ENCODE peak calls at places on chromosomes 2 and 18, in seven cellular contexts. J is HepG2, P is HCT116, G is SK-N-SH, B is K562, S is H1, A is GM12878. Q is an unnamed sample.

GRCh38 chr2:217085543-217085942 is 225.7 kb upstream of the TNP1 start:
- DNase-seq in G (no peak), J (no peak), A (no peak), P (no peak), B (no peak), S (no peak), Q (no peak)

GRCh38 chr2:143081616-143082015 is 47.6 kb upstream of the ARHGAP15 start:
- DNase-seq in J (no peak), A (no peak), S (no peak), B (no peak), P (no peak), G (no peak), Q (no peak)

GRCh38 chr18:23588836-23589560 is 2.7 kb upstream of the NPC1 start:
- DNase-seq in G (no peak), S (no peak), A (no peak), J (peak), B (no peak), P (no peak), Q (no peak)

GRCh38 chr2:128468186-128468585 is 149.5 kb upstream of the HS6ST1 start:
- DNase-seq in B (no peak), S (no peak), G (no peak), A (no peak), P (no peak), J (no peak), Q (no peak)

GRCh38 chr2:179613299-179613651 is 248.1 kb downstream of the ZNF385B start:
- DNase-seq in G (no peak), J (no peak), A (no peak), B (no peak), S (no peak), P (no peak), Q (no peak)

GRCh38 chr18:48967545-48967944 is 16.8 kb upstream of the SMAD7 start:
- DNase-seq in G (no peak), J (no peak), B (no peak), A (no peak), P (no peak), S (no peak), Q (no peak)

GRCh38 chr2:55112229-55113016 is 62.2 kb upstream of the RTN4 start:
- DNase-seq in P (no peak), A (no peak), G (no peak), B (peak), S (no peak), J (peak), Q (no peak)

GRCh38 chr2:11446733-11447248 is 19.2 kb downstream of the E2F6 start:
- DNase-seq in B (peak), G (peak), P (peak), A (no peak), J (peak), S (peak), Q (peak)

GRCh38 chr2:240479111-240479501 is 43.6 kb downstream of the GPC1 start:
- DNase-seq in B (no peak), S (no peak), J (no peak), A (no peak), P (no peak), G (peak), Q (no peak)

GRCh38 chr2:206253125-206253787 is 21.2 kb upstream of the ZDBF2 start:
- DNase-seq in A (no peak), B (no peak), S (no peak), G (no peak), J (no peak), P (no peak), Q (no peak)

GRCh38 chr2:236705295-236706114 is 135.9 kb downstream of the ACKR3 start:
- DNase-seq in J (no peak), B (no peak), A (no peak), S (no peak), P (no peak), G (no peak), Q (no peak)

GRCh38 chr2:56130463-56131070 is 53.2 kb upstream of the CCDC85A start:
- DNase-seq in J (no peak), G (peak), S (no peak), A (no peak), B (peak), P (peak), Q (peak)

GRCh38 chr18:68150976-68151375 is 563.9 kb downstream of the TMX3 start:
- DNase-seq in J (no peak), A (no peak), P (no peak), G (no peak), S (no peak), B (no peak), Q (no peak)

GRCh38 chr18:70578480-70578879 is 289.6 kb downstream of the SOCS6 start:
- DNase-seq in G (no peak), S (peak), B (no peak), J (peak), P (no peak), A (no peak), Q (no peak)

GRCh38 chr2:69588403-69588802 is 55.1 kb downstream of the AAK1 start:
- DNase-seq in S (no peak), J (no peak), A (no peak), G (no peak), B (no peak), P (no peak), Q (no peak)

GRCh38 chr18:76923485-76924085 is 101.2 kb downstream of the ZNF236 start:
- DNase-seq in A (no peak), S (peak), B (peak), J (peak), G (peak), P (peak), Q (peak)

GRCh38 chr2:197838036-197838435 is 33.6 kb downstream of the PLCL1 start:
- DNase-seq in P (no peak), G (no peak), J (no peak), B (no peak), A (peak), S (no peak), Q (no peak)

GRCh38 chr2:160157861-160158813 is 41.9 kb downstream of the ITGB6 start:
- DNase-seq in S (no peak), J (no peak), G (peak), P (no peak), A (no peak), B (no peak), Q (peak)

GRCh38 chr2:160156665-160157064 is 43.4 kb downstream of the ITGB6 start:
- DNase-seq in P (no peak), S (no peak), G (no peak), B (no peak), J (no peak), A (no peak), Q (no peak)

DNA sequence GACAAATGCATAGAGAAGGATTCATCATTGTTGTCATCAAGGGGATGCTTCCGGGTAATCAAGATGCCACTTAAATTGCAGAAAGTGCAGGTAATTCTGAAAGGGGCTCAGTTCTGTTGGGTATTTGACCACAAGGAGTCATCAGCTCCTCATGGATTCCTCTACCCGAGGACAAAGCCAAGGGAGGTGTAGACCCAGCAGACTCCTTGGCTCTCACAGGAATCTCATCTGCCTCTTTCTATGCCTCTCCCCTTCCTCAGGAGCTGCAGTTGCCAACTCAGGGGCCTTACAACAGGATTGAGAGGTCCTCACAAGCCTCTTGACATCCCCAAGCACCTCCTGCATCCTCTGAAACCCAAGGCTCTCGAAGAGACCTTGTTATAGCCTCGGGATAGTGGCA is 44.0 kb downstream of the ITGB6 start:
- DNase-seq in G (no peak), B (no peak), J (no peak), P (no peak), A (no peak), S (no peak), Q (no peak)
- TF ChIP-seq JUND in G (no peak), B (no peak), J (no peak), P (no peak), A (no peak), S (no peak), Q (no peak)

GRCh38 chr2:176769499-176770350 is 442.9 kb upstream of the HNRNPA3 start:
- DNase-seq in B (no peak), A (no peak), J (no peak), S (no peak), G (no peak), P (no peak), Q (no peak)
- TF ChIP-seq JUND in B (no peak), A (no peak), J (no peak), S (no peak), G (no peak), P (no peak), Q (no peak)

GRCh38 chr18:31648458-31648857 is 35.9 kb downstream of the B4GALT6 start:
- DNase-seq in P (no peak), S (no peak), J (no peak), B (no peak), G (no peak), A (no peak), Q (no peak)

GRCh38 chr18:31649449-31649848 is 34.9 kb downstream of the B4GALT6 start:
- DNase-seq in S (no peak), P (no peak), B (no peak), A (no peak), G (no peak), J (no peak), Q (no peak)

GRCh38 chr18:31649894-31650719 is 34.3 kb downstream of the B4GALT6 start:
- DNase-seq in G (no peak), P (no peak), J (no peak), S (no peak), A (no peak), B (no peak), Q (no peak)

GRCh38 chr18:31647354-31647753 is 37.0 kb downstream of the B4GALT6 start:
- DNase-seq in S (no peak), G (no peak), B (no peak), J (peak), A (no peak), P (no peak), Q (no peak)

DNA sequence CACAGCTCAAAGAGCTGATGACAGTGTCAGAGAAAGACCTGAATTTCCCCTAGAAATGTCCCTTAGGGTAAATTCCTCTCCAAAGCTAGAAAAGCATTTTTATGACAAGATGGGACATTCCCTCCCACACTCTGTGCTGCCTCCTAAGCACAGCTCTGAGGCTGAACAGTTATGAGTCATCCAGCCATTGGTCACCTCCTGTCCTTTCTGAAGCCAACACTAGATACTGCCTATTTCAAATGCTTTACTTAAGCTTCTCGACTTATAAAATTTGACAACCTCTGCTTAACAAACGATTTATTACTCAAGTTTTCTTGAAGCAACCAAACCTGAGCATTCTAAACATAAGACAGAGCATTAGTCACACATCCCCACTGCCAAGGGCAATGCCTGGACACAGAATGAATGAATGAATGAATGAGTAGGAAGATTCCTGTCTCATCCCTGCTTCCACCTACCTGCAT is 35.4 kb downstream of the B4GALT6 start:
- DNase-seq in B (no peak), S (no peak), P (peak), G (no peak), J (peak), A (peak), Q (no peak)
- TF ChIP-seq JUND in B (peak), S (no peak), P (peak), G (no peak), J (no peak), A (peak), Q (no peak)

GRCh38 chr2:237888389-237888788 is 29.0 kb downstream of the RAMP1 start:
- DNase-seq in J (peak), G (no peak), S (no peak), A (no peak), B (no peak), P (no peak), Q (no peak)
- TF ChIP-seq JUND in J (peak), G (peak), S (no peak), A (no peak), B (no peak), P (no peak), Q (no peak)

GRCh38 chr2:25251461-25252273 is 83.3 kb upstream of the POMC start:
- DNase-seq in P (no peak), B (peak), S (peak), A (no peak), J (peak), G (peak), Q (no peak)
- TF ChIP-seq JUND in P (no peak), B (no peak), S (no peak), A (no peak), J (no peak), G (no peak), Q (no peak)

DNA sequence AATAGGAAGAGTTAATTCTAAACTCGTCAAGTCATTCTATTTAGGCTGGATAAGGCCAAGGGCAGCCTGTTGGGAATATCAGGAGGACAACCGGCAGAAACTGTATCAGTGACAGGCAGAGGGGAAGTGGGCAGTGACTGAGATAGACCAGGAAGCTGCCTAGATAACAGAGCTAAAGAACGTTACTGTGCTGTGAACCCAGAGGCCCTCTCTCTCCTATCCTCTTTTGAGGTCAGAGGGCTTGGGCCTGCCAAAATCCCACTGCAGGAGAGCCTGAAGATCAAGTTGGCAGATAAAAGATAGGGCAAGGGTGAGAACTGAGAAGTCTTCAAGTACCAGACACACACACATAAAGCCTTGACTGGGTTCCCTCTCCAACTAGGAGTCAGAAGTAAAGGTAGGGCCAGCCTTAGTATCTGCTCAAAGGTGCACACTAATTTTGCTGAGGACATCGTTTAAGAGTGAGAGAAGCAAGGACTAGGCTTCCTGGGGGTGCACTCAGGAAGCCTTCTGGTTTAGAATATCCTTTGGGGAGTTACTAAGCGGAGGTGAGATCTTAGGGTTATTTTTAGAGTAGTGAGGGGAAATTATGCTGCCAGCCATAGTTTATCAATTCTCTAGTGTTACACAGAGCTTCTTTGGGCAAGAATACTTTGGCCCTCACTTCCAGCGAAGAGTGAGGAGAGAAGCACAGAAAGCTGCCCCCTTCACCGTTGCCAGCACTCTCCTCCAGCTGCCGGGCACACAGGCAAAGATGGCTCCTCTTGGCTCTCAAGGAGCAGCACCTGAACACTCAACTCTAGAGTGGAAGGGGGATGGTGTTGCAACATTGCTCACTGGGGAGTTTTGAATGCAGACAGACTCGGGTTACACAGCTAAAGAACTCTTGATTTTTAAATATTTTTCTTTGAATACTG is 9.8 kb downstream of the CAVIN2 start:
- DNase-seq in B (peak), P (no peak), G (no peak), A (no peak), J (no peak), S (no peak), Q (no peak)
- TF ChIP-seq JUND in B (peak), P (no peak), G (no peak), A (no peak), J (no peak), S (no peak), Q (no peak)

GRCh38 chr2:73366060-73366459 is 19.6 kb upstream of the ALMS1 start:
- DNase-seq in B (no peak), G (no peak), A (no peak), P (no peak), S (no peak), J (no peak), Q (no peak)
- TF ChIP-seq JUND in B (no peak), G (no peak), A (no peak), P (no peak), S (no peak), J (no peak), Q (no peak)